ENCODE peak calls at places on chromosomes 13 and 19, in eight cellular contexts. Q, W, S, G, Y, K, L and X are unnamed samples. For H3K4me1 and H3K27me3, the result is how much of the 10 kb centered on the place peaks cover.

GRCh38 chr19:15154002-15154612 is 46.7 kb downstream of the NOTCH3 start:
- DNase-seq in Q (no peak), W (no peak), S (no peak), G (no peak), Y (peak), K (no peak), L (peak), X (no peak)

GRCh38 chr19:55384576-55385235 is 614 bp upstream of the TMEM238 start:
- DNase-seq in Q (peak), W (no peak), S (peak), G (no peak), Y (no peak), K (peak), L (no peak), X (no peak)

GRCh38 chr13:41985788-41986508 is 25.0 kb upstream of the VWA8 start:
- DNase-seq in Q (no peak), W (no peak), S (no peak), G (no peak), Y (no peak), K (no peak), L (no peak), X (no peak)

GRCh38 chr13:50650936-50651638 is 192.4 kb downstream of the DLEU7 start:
- DNase-seq in Q (no peak), W (no peak), S (no peak), G (no peak), Y (no peak), K (no peak), L (peak), X (no peak)

GRCh38 chr19:55654323-55654832 is 457 bp upstream of the U2AF2 start:
- DNase-seq in Q (peak), W (peak), S (peak), G (peak), Y (peak), K (peak), L (peak), X (peak)

GRCh38 chr13:95533545-95534135 is 18.9 kb upstream of the CLDN10 start:
- DNase-seq in Q (no peak), W (no peak), S (no peak), G (no peak), Y (no peak), K (no peak), L (peak), X (no peak)

GRCh38 chr13:76972430-76972829 is 19.5 kb upstream of the CLN5 start:
- DNase-seq in Q (no peak), W (no peak), S (no peak), G (no peak), Y (no peak), K (no peak), L (no peak), X (no peak)

GRCh38 chr13:33110713-33111413 is 94.6 kb downstream of the KL start:
- DNase-seq in Q (no peak), W (no peak), S (peak), G (peak), Y (no peak), K (peak), L (peak), X (no peak)

GRCh38 chr13:45215392-45216077 is 14.7 kb upstream of the KCTD4 start:
- DNase-seq in Q (no peak), W (no peak), S (no peak), G (no peak), Y (no peak), K (no peak), L (no peak), X (no peak)

GRCh38 chr13:110475117-110475516 is 86.4 kb downstream of the RAB20 start:
- DNase-seq in Q (peak), W (no peak), S (peak), G (no peak), Y (no peak), K (no peak), L (no peak), X (peak)

GRCh38 chr19:34082289-34083077 is 89.8 kb upstream of the LSM14A start:
- DNase-seq in Q (no peak), W (no peak), S (no peak), G (no peak), Y (no peak), K (no peak), L (no peak), X (no peak)

GRCh38 chr13:105008606-105009005 is 1526.9 kb downstream of the EFNB2 start:
- DNase-seq in Q (no peak), W (no peak), S (no peak), G (no peak), Y (no peak), K (no peak), L (no peak), X (no peak)

GRCh38 chr13:50410921-50411712 is 395.9 kb downstream of the KCNRG start:
- DNase-seq in Q (peak), W (no peak), S (no peak), G (no peak), Y (peak), K (no peak), L (peak), X (no peak)

GRCh38 chr13:24270639-24271131 is 38.7 kb upstream of the C1QTNF9 start:
- DNase-seq in Q (peak), W (peak), S (peak), G (no peak), Y (no peak), K (peak), L (peak), X (peak)

GRCh38 chr19:55342044-55342531 is 2.4 kb downstream of the KMT5C start:
- DNase-seq in Q (no peak), W (no peak), S (no peak), G (no peak), Y (no peak), K (no peak), L (no peak), X (no peak)

GRCh38 chr13:31790992-31791391 is 51.7 kb downstream of the RXFP2 start:
- DNase-seq in Q (no peak), W (no peak), S (no peak), G (no peak), Y (no peak), K (no peak), L (no peak), X (no peak)

GRCh38 chr13:77386880-77387606 is 60.1 kb upstream of the MYCBP2 start:
- DNase-seq in Q (no peak), W (no peak), S (no peak), G (peak), Y (no peak), K (no peak), L (no peak), X (no peak)

GRCh38 chr13:26989261-26990007 is 182.2 kb downstream of the USP12 start:
- DNase-seq in Q (no peak), W (no peak), S (no peak), G (peak), Y (no peak), K (no peak), L (no peak), X (no peak)

GRCh38 chr19:2488942-2489731 is 13.2 kb downstream of the GADD45B start:
- DNase-seq in Q (peak), W (no peak), S (peak), G (no peak), Y (no peak), K (peak), L (peak), X (peak)

GRCh38 chr19:14795078-14795721 is 16.8 kb upstream of the ADGRE2 start:
- DNase-seq in Q (no peak), W (no peak), S (no peak), G (no peak), Y (no peak), K (no peak), L (no peak), X (no peak)

GRCh38 chr19:53394522-53394973 is 401 bp upstream of the ZNF765 start:
- DNase-seq in Q (peak), W (no peak), S (peak), G (peak), Y (no peak), K (peak), L (no peak), X (peak)

GRCh38 chr13:28819748-28820098 is 416 bp upstream of the MTUS2 start:
- DNase-seq in Q (no peak), W (peak), S (peak), G (no peak), Y (no peak), K (peak), L (peak), X (no peak)

GRCh38 chr13:54150851-54151250 is 1122.2 kb downstream of the OLFM4 start:
- DNase-seq in Q (no peak), W (no peak), S (no peak), G (no peak), Y (no peak), K (no peak), L (no peak), X (no peak)

GRCh38 chr19:45999653-46000121 is 4.4 kb downstream of the CCDC61 start:
- DNase-seq in Q (no peak), W (no peak), S (no peak), G (no peak), Y (no peak), K (no peak), L (no peak), X (peak)

GRCh38 chr13:100274942-100275506 is 186.1 kb downstream of the PCCA start:
- DNase-seq in Q (no peak), W (no peak), S (no peak), G (no peak), Y (no peak), K (no peak), L (no peak), X (no peak)

GRCh38 chr13:84896128-84896527 is 903.1 kb downstream of the SLITRK6 start:
- DNase-seq in Q (no peak), W (no peak), S (no peak), G (no peak), Y (peak), K (no peak), L (peak), X (no peak)

GRCh38 chr13:34926513-34926912 is 15.6 kb upstream of the NBEA start:
- DNase-seq in Q (no peak), W (no peak), S (no peak), G (no peak), Y (no peak), K (no peak), L (peak), X (no peak)

GRCh38 chr13:37476874-37477273 is 121.7 kb downstream of the POSTN start:
- DNase-seq in Q (no peak), W (no peak), S (no peak), G (no peak), Y (no peak), K (peak), L (no peak), X (no peak)

GRCh38 chr13:26971990-26972888 is 199.4 kb downstream of the USP12 start:
- DNase-seq in Q (no peak), W (no peak), S (peak), G (no peak), Y (peak), K (no peak), L (no peak), X (no peak)

GRCh38 chr13:111396457-111396856 is 76.0 kb downstream of the TEX29 start:
- DNase-seq in Q (no peak), W (no peak), S (no peak), G (no peak), Y (no peak), K (no peak), L (no peak), X (no peak)

GRCh38 chr19:40139533-40140287 is 49.0 kb upstream of the ZNF780A start:
- DNase-seq in Q (no peak), W (no peak), S (no peak), G (no peak), Y (peak), K (no peak), L (peak), X (no peak)

GRCh38 chr13:29925457-29925856 is 75.0 kb upstream of the UBL3 start:
- DNase-seq in Q (peak), W (no peak), S (peak), G (peak), Y (no peak), K (peak), L (peak), X (peak)

GRCh38 chr13:112200200-112200599 is 133.3 kb downstream of the SOX1 start:
- DNase-seq in Q (no peak), W (no peak), S (no peak), G (no peak), Y (no peak), K (no peak), L (no peak), X (no peak)

GRCh38 chr13:75872970-75873369 is 236.8 kb downstream of the LMO7 start:
- DNase-seq in Q (no peak), W (no peak), S (no peak), G (no peak), Y (no peak), K (no peak), L (no peak), X (no peak)

GRCh38 chr13:35139591-35139990 is 197.5 kb downstream of the NBEA start:
- DNase-seq in Q (no peak), W (no peak), S (no peak), G (no peak), Y (no peak), K (no peak), L (peak), X (no peak)

GRCh38 chr13:25406377-25406776 is 34.6 kb downstream of the ATP8A2 start:
- DNase-seq in Q (no peak), W (no peak), S (no peak), G (no peak), Y (peak), K (no peak), L (no peak), X (no peak)

GRCh38 chr19:55502197-55502952 is 14.1 kb downstream of the SSC5D start:
- DNase-seq in Q (no peak), W (no peak), S (no peak), G (no peak), Y (no peak), K (no peak), L (no peak), X (no peak)

GRCh38 chr19:43735957-43736356 is 18.8 kb downstream of the SMG9 start:
- DNase-seq in Q (no peak), W (no peak), S (no peak), G (no peak), Y (no peak), K (no peak), L (no peak), X (no peak)

DNA sequence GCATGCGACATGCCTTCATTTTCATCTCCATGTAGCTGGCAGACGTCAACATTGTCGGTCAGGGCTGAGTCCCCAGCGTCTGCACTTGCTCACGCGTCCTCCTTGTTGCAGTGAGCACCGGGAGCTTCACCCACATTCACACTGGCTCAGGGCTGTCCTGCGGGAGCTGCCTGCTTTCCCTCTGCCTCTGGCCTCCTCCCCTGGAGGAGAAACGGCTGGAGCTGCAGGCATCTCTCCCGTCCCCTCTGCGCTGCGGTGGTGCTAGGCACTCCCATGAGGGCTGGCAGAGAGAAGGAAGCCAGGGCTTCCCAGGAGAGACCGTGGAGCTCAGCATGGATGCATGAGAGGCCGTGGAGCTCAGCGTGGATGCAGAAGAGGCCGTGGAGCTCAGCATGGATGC is 18.4 kb upstream of the TMEM255B start:
- DNase-seq in Q (no peak), W (no peak), S (peak), G (no peak), Y (no peak), K (no peak), L (no peak), X (no peak)
- H3K4me1 ChIP-seq in Q (under half), W (under half), S (under half), G (under half), Y (under half), K (under half), L (under half), X (under half)

GRCh38 chr19:18437481-18438330 is at the start of gene ISYNA1:
- DNase-seq in Q (no peak), W (peak), S (peak), G (no peak), Y (no peak), K (peak), L (peak), X (peak)

GRCh38 chr19:18436651-18437478 is 1.1 kb downstream of the ISYNA1 start:
- DNase-seq in Q (no peak), W (peak), S (peak), G (peak), Y (no peak), K (peak), L (peak), X (peak)

GRCh38 chr19:18439025-18439909 is 1.3 kb upstream of the ISYNA1 start:
- DNase-seq in Q (no peak), W (no peak), S (no peak), G (no peak), Y (no peak), K (no peak), L (no peak), X (no peak)

GRCh38 chr19:18439910-18440237 is 1.9 kb upstream of the ISYNA1 start:
- DNase-seq in Q (no peak), W (no peak), S (no peak), G (no peak), Y (no peak), K (no peak), L (no peak), X (no peak)

GRCh38 chr19:18438331-18439024 is 545 bp upstream of the ISYNA1 start:
- DNase-seq in Q (no peak), W (no peak), S (no peak), G (peak), Y (no peak), K (peak), L (peak), X (no peak)
- H3K4me3 ChIP-seq in Q (no peak), W (no peak), S (peak), G (peak), Y (peak), K (peak), L (no peak), X (peak)

DNA sequence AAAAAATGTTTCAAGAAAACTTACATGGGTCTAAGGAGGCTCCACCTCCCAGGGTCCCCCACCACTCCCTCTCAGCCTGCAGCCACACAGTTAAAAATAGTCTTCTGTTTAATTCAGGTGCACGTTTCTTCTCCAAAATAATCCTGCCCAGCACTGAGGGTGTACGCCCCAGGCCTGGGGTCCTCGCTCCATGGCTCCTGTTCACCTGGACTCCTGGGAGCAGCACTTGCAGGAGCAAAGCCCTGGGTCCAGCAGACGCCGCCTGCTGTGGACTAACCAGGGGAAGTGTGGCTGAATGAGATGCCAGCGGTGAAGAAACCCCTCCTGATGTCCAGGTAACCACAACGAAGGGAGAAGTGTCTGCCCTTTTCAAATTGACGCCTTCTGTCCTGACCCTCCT is 41.3 kb upstream of the CD33 start:
- DNase-seq in Q (no peak), W (no peak), S (no peak), G (no peak), Y (no peak), K (no peak), L (no peak), X (no peak)
- H3K27me3 ChIP-seq in Q (under half), W (under half), S (under half), G (under half), Y (under half), K (under half), L (under half), X (under half)

DNA sequence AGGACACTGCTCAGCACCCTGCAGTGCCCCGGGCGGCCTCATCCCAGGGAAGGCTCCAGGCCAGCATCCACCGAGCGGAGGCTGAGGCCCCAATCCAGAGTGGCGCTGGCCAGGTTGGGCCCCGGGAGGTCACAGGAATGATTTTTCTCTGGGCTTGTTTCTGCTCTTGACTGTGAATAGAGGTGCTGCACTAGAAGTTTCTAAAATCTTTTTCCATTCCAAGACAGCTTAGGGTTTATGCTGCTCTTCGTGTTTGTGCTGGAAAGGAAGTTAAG is 15.1 kb downstream of the KDM4B start:
- DNase-seq in Q (no peak), W (no peak), S (no peak), G (no peak), Y (no peak), K (no peak), L (no peak), X (peak)
- H3K4me1 ChIP-seq in Q (under half), W (under half), S (under half), G (half or more), Y (under half), K (half or more), L (under half), X (half or more)

GRCh38 chr19:290539-291521 is at the start of gene PLPP2:
- DNase-seq in Q (peak), W (peak), S (peak), G (no peak), Y (no peak), K (no peak), L (no peak), X (no peak)
- H3K4me3 ChIP-seq in Q (peak), W (no peak), S (peak), G (peak), Y (peak), K (peak), L (peak), X (peak)

DNA sequence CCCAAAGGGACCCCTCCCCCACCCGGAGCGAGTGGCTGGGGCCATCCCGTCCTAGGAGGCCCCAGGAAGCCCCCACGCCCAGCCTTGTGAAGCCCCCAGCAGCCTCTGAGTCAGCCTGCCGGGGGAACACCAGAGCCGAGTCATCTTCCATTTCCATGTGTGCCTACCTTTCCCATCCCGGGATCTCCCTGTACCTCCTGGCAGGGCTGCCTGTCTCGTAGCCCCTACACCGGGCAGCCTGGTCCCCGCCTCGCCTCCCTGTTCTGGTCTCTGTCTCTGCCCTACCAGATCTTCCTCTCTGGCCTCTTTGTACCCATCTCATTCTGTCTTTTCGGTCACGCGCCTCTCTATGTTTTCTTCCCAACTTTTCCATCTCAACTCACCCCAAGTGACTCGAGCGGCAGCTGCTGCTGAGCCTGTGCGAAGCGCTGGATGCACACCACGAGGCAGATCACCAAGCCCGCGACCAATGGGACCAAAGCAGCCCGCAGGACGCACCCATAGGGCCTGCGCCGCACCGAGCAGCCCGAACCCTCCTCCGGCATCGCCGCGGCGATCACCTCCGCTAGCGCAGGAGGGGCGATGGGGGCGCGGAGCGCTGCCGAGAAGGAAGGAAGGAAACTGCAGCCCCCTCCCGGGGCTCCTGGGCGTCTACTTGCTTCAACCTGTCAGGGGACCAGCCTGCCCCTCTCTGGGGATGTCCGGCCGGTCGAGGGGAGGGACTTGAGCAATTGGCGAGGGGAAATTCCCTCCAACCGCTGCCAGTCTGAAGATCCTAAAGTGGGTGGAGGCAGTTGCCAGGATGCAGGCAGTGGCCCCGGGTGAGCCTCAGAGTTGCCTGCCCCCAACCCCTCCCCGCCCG is at the start of gene CD70:
- DNase-seq in Q (no peak), W (peak), S (no peak), G (peak), Y (no peak), K (no peak), L (no peak), X (peak)
- H3K27me3 ChIP-seq in Q (under half), W (under half), S (half or more), G (half or more), Y (under half), K (half or more), L (half or more), X (under half)